ENCODE peak calls at places on chromosomes 11 and 22, in ten cellular contexts. O is psoas muscle, V is HFFc6, T is neural crest cell, K is choroid plexus epithelial cell, P is transverse colon, D is AG10803, M is dorsolateral prefrontal cortex, N is endothelial cell of umbilical vein, F is astrocyte of the spinal cord. G is an unnamed sample.
A peak's percentile ranks its signal among the peaks of the same experiment; 100 is the strongest.

GRCh38 chr11:65135633-65136145 is 1.4 kb upstream of the SYVN1 start:
- DNase-seq in O (no peak), V (no peak), T (no peak), K (no peak), P (no peak), D (no peak), M (no peak), N (no peak), F (no peak), G (no peak)

GRCh38 chr11:86099727-86100320 is 30.9 kb upstream of the PICALM start:
- DNase-seq in O (no peak), V (no peak), T (no peak), K (peak; percentile 29), P (peak; percentile 28), D (peak; percentile 32), M (no peak), N (no peak), F (no peak), G (no peak)

GRCh38 chr11:121767433-121767832 is 314.7 kb upstream of the SORL1-AS1 start:
- DNase-seq in O (no peak), V (peak; percentile 5), T (no peak), K (no peak), P (no peak), D (no peak), M (no peak), N (no peak), F (no peak), G (no peak)

GRCh38 chr11:17733261-17733660 is 1.3 kb upstream of the KCNC1 start:
- DNase-seq in O (no peak), V (no peak), T (no peak), K (no peak), P (no peak), D (no peak), M (no peak), N (no peak), F (no peak), G (no peak)

GRCh38 chr22:28051787-28052356 is 132.8 kb upstream of the PITPNB start:
- DNase-seq in O (peak; percentile 72), V (peak; percentile 47), T (peak; percentile 85), K (peak; percentile 75), P (peak; percentile 67), D (peak; percentile 63), M (peak; percentile 63), N (peak; percentile 66), F (peak; percentile 70), G (peak; percentile 77)

GRCh38 chr22:50016308-50016987 is 3.9 kb upstream of the IL17REL start:
- DNase-seq in O (no peak), V (no peak), T (no peak), K (no peak), P (peak; percentile 6), D (no peak), M (peak; percentile 39), N (no peak), F (no peak), G (no peak)

GRCh38 chr11:27553186-27553585 is 46.6 kb upstream of the LIN7C start:
- DNase-seq in O (no peak), V (no peak), T (no peak), K (no peak), P (no peak), D (no peak), M (peak; percentile 47), N (no peak), F (no peak), G (no peak)

GRCh38 chr11:73226297-73227006 is 8.4 kb downstream of the P2RY2 start:
- DNase-seq in O (no peak), V (no peak), T (no peak), K (no peak), P (no peak), D (no peak), M (peak; percentile 21), N (no peak), F (no peak), G (no peak)

GRCh38 chr11:66543263-66544107 is 2.4 kb downstream of the ZDHHC24 start:
- DNase-seq in O (no peak), V (no peak), T (peak; percentile 36), K (peak; percentile 66), P (peak; percentile 60), D (no peak), M (no peak), N (peak; percentile 91), F (peak; percentile 46), G (no peak)

GRCh38 chr11:134277176-134278001 is 1.2 kb downstream of the GLB1L3 start:
- DNase-seq in O (no peak), V (no peak), T (no peak), K (no peak), P (no peak), D (no peak), M (no peak), N (no peak), F (no peak), G (no peak)

GRCh38 chr22:49929553-49929979 is 11.1 kb downstream of the CRELD2 start:
- DNase-seq in O (peak; percentile 69), V (no peak), T (peak; percentile 75), K (peak; percentile 30), P (peak; percentile 78), D (no peak), M (no peak), N (no peak), F (no peak), G (peak; percentile 89)

GRCh38 chr11:75031771-75032549 is 43.2 kb downstream of the NEU3 start:
- DNase-seq in O (peak; percentile 76), V (peak; percentile 61), T (peak; percentile 86), K (peak; percentile 80), P (peak; percentile 80), D (peak; percentile 60), M (peak; percentile 80), N (peak; percentile 70), F (peak; percentile 56), G (peak; percentile 82)

GRCh38 chr11:9617960-9618359 is 44.5 kb downstream of the WEE1 start:
- DNase-seq in O (no peak), V (peak; percentile 59), T (no peak), K (no peak), P (no peak), D (peak; percentile 94), M (no peak), N (no peak), F (peak; percentile 18), G (no peak)

GRCh38 chr11:83292709-83293435 is 6.7 kb upstream of the CCDC90B start:
- DNase-seq in O (no peak), V (peak; percentile 75), T (peak; percentile 32), K (peak; percentile 86), P (no peak), D (peak; percentile 74), M (no peak), N (peak; percentile 46), F (peak; percentile 67), G (peak; percentile 28)

DNA sequence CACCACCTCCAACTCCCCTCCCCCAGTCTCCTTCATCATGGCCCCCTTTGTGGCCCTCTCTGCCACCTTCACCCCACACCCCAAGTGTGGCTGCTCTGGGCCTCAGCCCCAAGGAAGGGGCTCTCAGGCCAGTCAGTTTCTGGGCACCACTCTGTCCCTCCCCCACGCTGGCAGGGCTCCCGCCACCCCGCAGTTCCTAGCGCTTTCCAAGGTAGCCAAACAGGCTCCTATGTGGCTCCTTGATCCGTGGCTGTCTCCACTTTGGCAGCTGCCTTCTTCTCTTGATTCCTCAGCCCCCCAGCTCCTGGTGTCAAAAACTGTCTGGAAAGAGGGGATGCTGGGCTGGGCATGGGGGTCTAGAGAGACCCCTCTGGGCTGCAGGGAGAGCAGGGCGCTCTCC is 10.4 kb upstream of the CACNA1I start:
- DNase-seq in O (no peak), V (no peak), T (no peak), K (no peak), P (no peak), D (no peak), M (no peak), N (no peak), F (no peak), G (no peak)
- TF ChIP-seq CTCF in O (no peak), V (no peak), T (no peak), K (no peak), P (no peak), D (no peak), M (no peak), N (no peak), F (no peak), G (no peak)

GRCh38 chr22:39149915-39150847 is 2.3 kb downstream of the CBX7 start:
- DNase-seq in O (no peak), V (no peak), T (no peak), K (no peak), P (no peak), D (no peak), M (no peak), N (no peak), F (no peak), G (no peak)
- TF ChIP-seq CTCF in O (no peak), V (no peak), T (no peak), K (no peak), P (no peak), D (no peak), M (no peak), N (no peak), F (no peak), G (no peak)

GRCh38 chr11:31940396-31941037 is 129.4 kb upstream of the PAX6 start:
- DNase-seq in O (no peak), V (peak; percentile 23), T (no peak), K (peak; percentile 48), P (no peak), D (peak; percentile 59), M (no peak), N (peak; percentile 75), F (peak; percentile 15), G (no peak)

GRCh38 chr11:31947051-31947450 is 135.9 kb upstream of the PAX6 start:
- DNase-seq in O (no peak), V (no peak), T (no peak), K (no peak), P (no peak), D (no peak), M (no peak), N (no peak), F (no peak), G (no peak)

GRCh38 chr11:31939004-31939403 is 127.9 kb upstream of the PAX6 start:
- DNase-seq in O (no peak), V (no peak), T (no peak), K (no peak), P (no peak), D (no peak), M (no peak), N (no peak), F (no peak), G (no peak)

DNA sequence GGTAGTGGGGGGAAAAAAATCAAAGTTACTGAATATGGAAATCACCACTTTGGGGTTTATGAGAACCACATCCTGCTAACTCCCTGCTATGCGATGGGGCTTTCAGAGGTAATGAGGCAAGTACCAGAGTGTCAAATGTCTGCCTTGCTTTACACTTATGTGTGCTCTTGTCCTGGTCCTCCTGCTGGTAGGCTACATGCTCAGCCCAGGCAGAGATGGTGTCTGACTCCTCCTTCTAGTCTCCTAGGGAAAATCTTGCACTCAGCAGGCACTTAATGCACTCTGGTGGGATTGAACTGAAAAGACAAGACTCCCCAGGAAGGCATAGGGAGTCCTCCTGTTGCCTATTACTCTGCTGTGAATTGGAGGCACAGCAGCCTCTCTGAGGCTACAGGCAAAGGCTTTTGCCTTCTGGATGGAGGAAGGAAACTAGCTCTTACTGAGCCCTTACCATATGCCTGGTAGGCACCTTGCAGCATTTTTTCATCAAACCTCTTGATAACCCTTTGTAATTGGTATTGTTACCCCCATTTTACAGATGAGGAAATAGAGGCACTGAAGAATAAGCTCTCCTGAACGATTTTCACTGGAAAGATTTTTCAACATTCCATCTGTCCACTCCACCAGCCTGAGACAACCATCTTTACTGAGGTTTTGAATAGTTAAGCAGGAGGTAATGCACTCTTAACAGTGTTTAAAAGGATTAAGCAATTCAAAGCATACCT is 132.1 kb upstream of the PAX6 start:
- DNase-seq in O (no peak), V (no peak), T (no peak), K (no peak), P (no peak), D (no peak), M (no peak), N (no peak), F (no peak), G (no peak)
- TF ChIP-seq CTCF in O (no peak), V (no peak), T (no peak), K (no peak), P (no peak), D (no peak), M (no peak), N (no peak), F (no peak), G (no peak)

GRCh38 chr11:124934862-124935547 is 842 bp downstream of the HEPACAM start:
- DNase-seq in O (no peak), V (peak; percentile 78), T (no peak), K (peak; percentile 95), P (no peak), D (peak; percentile 86), M (no peak), N (peak; percentile 35), F (peak; percentile 76), G (no peak)
- TF ChIP-seq CTCF in O (no peak), V (peak; percentile 57), T (no peak), K (peak; percentile 36), P (no peak), D (peak; percentile 17), M (no peak), N (no peak), F (peak; percentile 27), G (no peak)